ENCODE peak calls at places on chromosomes 4 and X, in five cellular contexts. One of them, this sample, is unnamed.

GRCh38 chrX:126030021-126030420 is 136.1 kb downstream of the DCAF12L2 start:
- DNase-seq in HepG2: no peak
- DNase-seq in SK-N-SH: no peak
- DNase-seq in H1: no peak
- DNase-seq in K562: no peak
- DNase-seq in this sample: no peak

GRCh38 chr4:153781717-153782416 is 7.0 kb downstream of the SFRP2 start:
- DNase-seq in HepG2: no peak
- DNase-seq in SK-N-SH: no peak
- DNase-seq in H1: no peak
- DNase-seq in K562: no peak
- DNase-seq in this sample: no peak

GRCh38 chrX:136525738-136526606 is 6.0 kb upstream of the VGLL1 start:
- DNase-seq in HepG2: no peak
- DNase-seq in SK-N-SH: no peak
- DNase-seq in H1: no peak
- DNase-seq in K562: no peak
- DNase-seq in this sample: no peak

GRCh38 chrX:70096052-70096451 is 33.8 kb downstream of the OTUD6A start:
- DNase-seq in HepG2: peak; percentile 8
- DNase-seq in SK-N-SH: no peak
- DNase-seq in H1: no peak
- DNase-seq in K562: peak; percentile 18
- DNase-seq in this sample: no peak

GRCh38 chr4:101349346-101350064 is 2.2 kb upstream of the PPP3CA start:
- DNase-seq in HepG2: no peak
- DNase-seq in SK-N-SH: peak; percentile 36
- DNase-seq in H1: no peak
- DNase-seq in K562: no peak
- DNase-seq in this sample: peak; percentile 18

GRCh38 chr4:122666527-122667245 is 45.8 kb upstream of the IL21 start:
- DNase-seq in HepG2: no peak
- DNase-seq in SK-N-SH: no peak
- DNase-seq in H1: no peak
- DNase-seq in K562: no peak
- DNase-seq in this sample: no peak

GRCh38 chr4:21826071-21826470 is 122.5 kb downstream of the KCNIP4 start:
- DNase-seq in HepG2: no peak
- DNase-seq in SK-N-SH: no peak
- DNase-seq in H1: no peak
- DNase-seq in K562: no peak
- DNase-seq in this sample: no peak

GRCh38 chrX:27565992-27566391 is 24.2 kb upstream of the DCAF8L2 start:
- DNase-seq in HepG2: peak; percentile 88
- DNase-seq in SK-N-SH: no peak
- DNase-seq in H1: no peak
- DNase-seq in K562: no peak
- DNase-seq in this sample: no peak

GRCh38 chrX:97308161-97308560 is 424.5 kb downstream of the RPA4 start:
- DNase-seq in HepG2: no peak
- DNase-seq in SK-N-SH: no peak
- DNase-seq in H1: no peak
- DNase-seq in K562: no peak
- DNase-seq in this sample: no peak

GRCh38 chr4:169150806-169151205 is 120.0 kb downstream of the SH3RF1 start:
- DNase-seq in HepG2: no peak
- DNase-seq in SK-N-SH: no peak
- DNase-seq in H1: no peak
- DNase-seq in K562: no peak
- DNase-seq in this sample: no peak

GRCh38 chrX:100864967-100865366 is 9.2 kb downstream of the NOX1 start:
- DNase-seq in HepG2: no peak
- DNase-seq in SK-N-SH: no peak
- DNase-seq in H1: no peak
- DNase-seq in K562: no peak
- DNase-seq in this sample: no peak

GRCh38 chr4:91636083-91636482 is 667.7 kb upstream of the GRID2 start:
- DNase-seq in HepG2: no peak
- DNase-seq in SK-N-SH: no peak
- DNase-seq in H1: no peak
- DNase-seq in K562: no peak
- DNase-seq in this sample: no peak

GRCh38 chr4:153223935-153224334 is 19.7 kb downstream of the TRIM2 start:
- DNase-seq in HepG2: no peak
- DNase-seq in SK-N-SH: no peak
- DNase-seq in H1: no peak
- DNase-seq in K562: no peak
- DNase-seq in this sample: no peak

GRCh38 chrX:24214568-24214967 is 65.0 kb downstream of the ZFX start:
- DNase-seq in HepG2: no peak
- DNase-seq in SK-N-SH: no peak
- DNase-seq in H1: no peak
- DNase-seq in K562: no peak
- DNase-seq in this sample: no peak

GRCh38 chr4:89196745-89197144 is 85.4 kb downstream of the TIGD2 start:
- DNase-seq in HepG2: peak; percentile 36
- DNase-seq in SK-N-SH: no peak
- DNase-seq in H1: no peak
- DNase-seq in K562: no peak
- DNase-seq in this sample: no peak

GRCh38 chrX:85379174-85379907 is at the start of gene POF1B:
- DNase-seq in HepG2: no peak
- DNase-seq in SK-N-SH: no peak
- DNase-seq in H1: no peak
- DNase-seq in K562: no peak
- DNase-seq in this sample: no peak

GRCh38 chr4:141768954-141769353 is 132.6 kb downstream of the IL15 start:
- DNase-seq in HepG2: no peak
- DNase-seq in SK-N-SH: no peak
- DNase-seq in H1: no peak
- DNase-seq in K562: no peak
- DNase-seq in this sample: no peak

GRCh38 chr4:78519962-78520361 is 31.6 kb upstream of the ANXA3 start:
- DNase-seq in HepG2: no peak
- DNase-seq in SK-N-SH: no peak
- DNase-seq in H1: no peak
- DNase-seq in K562: no peak
- DNase-seq in this sample: no peak

GRCh38 chr4:138967313-138967712 is 48.3 kb upstream of the NOCT start:
- DNase-seq in HepG2: peak; percentile 90
- DNase-seq in SK-N-SH: no peak
- DNase-seq in H1: no peak
- DNase-seq in K562: no peak
- DNase-seq in this sample: no peak

GRCh38 chrX:105698386-105698785 is 124.0 kb upstream of the NRK start:
- DNase-seq in HepG2: no peak
- DNase-seq in SK-N-SH: no peak
- DNase-seq in H1: no peak
- DNase-seq in K562: no peak
- DNase-seq in this sample: no peak

GRCh38 chr4:98642991-98643426 is 15.4 kb downstream of the TSPAN5 start:
- DNase-seq in HepG2: peak; percentile 66
- DNase-seq in SK-N-SH: no peak
- DNase-seq in H1: no peak
- DNase-seq in K562: no peak
- DNase-seq in this sample: peak; percentile 79
- TF ChIP-seq JUND in HepG2: peak; percentile 82
- TF ChIP-seq JUND in SK-N-SH: peak; percentile 39
- TF ChIP-seq JUND in H1: no peak
- TF ChIP-seq JUND in K562: peak; percentile 83
- TF ChIP-seq JUND in this sample: peak; percentile 73

DNA sequence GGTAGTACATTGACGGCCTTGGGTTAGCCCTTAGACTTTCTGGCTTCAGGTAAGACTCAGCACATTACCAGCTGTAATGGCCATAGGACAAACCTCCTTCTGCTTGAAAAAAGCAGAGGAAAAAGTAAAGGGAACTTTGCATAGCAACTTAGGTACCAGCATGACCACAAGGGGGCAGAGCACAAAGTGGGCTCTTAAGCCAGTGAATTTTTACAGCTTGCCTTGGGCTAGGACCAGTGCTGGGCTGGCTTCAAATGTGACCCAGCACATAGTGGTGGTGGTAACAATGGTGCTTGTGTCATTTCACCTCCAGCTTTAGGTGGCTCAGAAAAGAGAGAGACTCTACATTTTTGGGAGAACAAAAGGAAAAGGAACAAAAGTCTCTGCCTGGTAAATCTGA is 66.1 kb downstream of the KLHL4 start:
- DNase-seq in HepG2: peak; percentile 3
- DNase-seq in SK-N-SH: peak; percentile 2
- DNase-seq in H1: peak; percentile 48
- DNase-seq in K562: no peak
- DNase-seq in this sample: no peak
- TF ChIP-seq JUND in HepG2: no peak
- TF ChIP-seq JUND in SK-N-SH: no peak
- TF ChIP-seq JUND in H1: no peak
- TF ChIP-seq JUND in K562: no peak
- TF ChIP-seq JUND in this sample: no peak

DNA sequence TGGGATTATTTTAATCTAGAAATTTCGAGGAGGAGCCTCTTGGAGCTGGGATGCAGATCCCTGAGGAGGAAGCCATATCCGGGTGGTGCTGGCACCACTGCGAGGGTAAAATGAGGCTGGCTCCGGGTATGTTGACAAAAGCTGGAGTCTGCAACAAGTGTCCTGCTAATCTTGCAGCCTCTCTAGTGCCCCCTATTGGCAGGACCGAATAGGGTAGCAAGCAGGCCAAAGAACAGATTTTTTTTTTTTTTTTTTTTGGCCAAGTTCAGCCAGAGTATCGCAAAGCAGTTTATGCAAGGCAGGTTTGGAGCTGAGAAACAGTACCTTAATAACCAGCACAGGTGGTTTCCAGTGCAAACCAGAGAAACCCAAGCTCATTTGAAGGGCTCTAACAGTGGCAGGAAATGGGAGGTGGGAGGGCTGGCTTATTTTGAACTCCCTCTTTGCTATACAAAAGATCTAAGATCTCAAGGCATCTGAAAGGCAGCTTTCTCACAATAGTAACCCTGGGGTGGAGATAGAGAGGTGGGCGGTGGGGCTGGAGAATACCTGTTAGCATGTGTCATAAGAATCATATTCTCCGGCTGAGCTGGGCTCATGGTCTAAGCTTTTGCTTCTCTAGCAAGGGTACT is 38.2 kb upstream of the OCIAD2 start:
- DNase-seq in HepG2: peak; percentile 3
- DNase-seq in SK-N-SH: peak; percentile 16
- DNase-seq in H1: peak; percentile 75
- DNase-seq in K562: peak; percentile 38
- DNase-seq in this sample: no peak
- TF ChIP-seq JUND in HepG2: no peak
- TF ChIP-seq JUND in SK-N-SH: no peak
- TF ChIP-seq JUND in H1: no peak
- TF ChIP-seq JUND in K562: no peak
- TF ChIP-seq JUND in this sample: no peak

GRCh38 chr4:184845367-184846011 is 19.7 kb upstream of the ACSL1 start:
- DNase-seq in HepG2: peak; percentile 40
- DNase-seq in SK-N-SH: no peak
- DNase-seq in H1: no peak
- DNase-seq in K562: no peak
- DNase-seq in this sample: peak; percentile 46
- TF ChIP-seq JUND in HepG2: no peak
- TF ChIP-seq JUND in SK-N-SH: no peak
- TF ChIP-seq JUND in H1: no peak
- TF ChIP-seq JUND in K562: no peak
- TF ChIP-seq JUND in this sample: no peak

DNA sequence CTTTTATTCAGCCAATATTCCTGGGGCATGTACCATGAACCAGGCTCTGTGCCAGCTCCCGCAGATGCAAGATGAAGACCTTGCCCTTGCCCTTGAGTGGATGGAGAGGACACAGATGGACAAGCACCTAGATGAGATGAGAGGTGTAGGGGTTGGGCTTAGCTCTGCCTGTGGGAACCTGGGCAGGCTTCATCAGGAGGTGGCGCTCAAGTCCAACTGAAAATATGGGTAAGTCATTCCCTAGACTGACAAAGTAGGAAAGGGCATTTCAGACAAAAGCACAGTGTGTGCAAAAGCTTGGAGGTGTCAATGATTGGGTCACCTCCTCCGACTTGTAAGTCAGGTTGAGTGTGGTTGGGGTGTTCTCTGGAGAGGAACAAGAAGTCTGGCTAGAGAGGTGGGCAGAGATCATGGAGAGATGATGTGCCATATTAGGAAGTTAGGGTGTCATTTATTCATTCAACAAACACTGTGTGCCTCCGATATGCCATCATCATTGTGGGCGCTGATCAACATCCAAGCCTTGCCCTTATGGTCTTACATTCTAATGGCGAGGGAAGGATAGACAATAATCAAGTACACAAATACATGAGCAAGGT is 64.6 kb downstream of the ANAPC4 start:
- DNase-seq in HepG2: peak; percentile 44
- DNase-seq in SK-N-SH: peak; percentile 52
- DNase-seq in H1: peak; percentile 77
- DNase-seq in K562: peak; percentile 45
- DNase-seq in this sample: peak; percentile 13
- TF ChIP-seq JUND in HepG2: no peak
- TF ChIP-seq JUND in SK-N-SH: no peak
- TF ChIP-seq JUND in H1: no peak
- TF ChIP-seq JUND in K562: no peak
- TF ChIP-seq JUND in this sample: no peak

DNA sequence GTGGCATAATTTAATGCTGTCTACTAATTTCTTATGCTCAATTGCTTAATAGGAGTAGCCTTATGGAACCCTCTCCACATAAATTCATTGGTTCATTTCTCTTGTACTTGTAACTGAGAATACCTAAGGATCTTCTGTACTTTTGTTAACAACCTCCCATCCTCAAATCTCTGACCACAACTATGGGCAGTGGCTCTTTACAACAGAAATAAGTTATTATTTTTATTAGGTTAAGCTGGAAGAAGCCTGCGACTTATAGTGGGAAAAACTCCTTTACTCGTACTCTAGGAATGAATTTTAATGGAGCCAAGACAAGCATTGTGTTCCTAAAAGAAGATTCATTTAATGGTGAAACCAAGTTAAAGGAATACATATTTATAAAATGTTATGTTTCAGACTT is 337.1 kb upstream of the CTSO start:
- DNase-seq in HepG2: no peak
- DNase-seq in SK-N-SH: no peak
- DNase-seq in H1: no peak
- DNase-seq in K562: no peak
- DNase-seq in this sample: no peak
- TF ChIP-seq JUND in HepG2: no peak
- TF ChIP-seq JUND in SK-N-SH: no peak
- TF ChIP-seq JUND in H1: no peak
- TF ChIP-seq JUND in K562: no peak
- TF ChIP-seq JUND in this sample: no peak

DNA sequence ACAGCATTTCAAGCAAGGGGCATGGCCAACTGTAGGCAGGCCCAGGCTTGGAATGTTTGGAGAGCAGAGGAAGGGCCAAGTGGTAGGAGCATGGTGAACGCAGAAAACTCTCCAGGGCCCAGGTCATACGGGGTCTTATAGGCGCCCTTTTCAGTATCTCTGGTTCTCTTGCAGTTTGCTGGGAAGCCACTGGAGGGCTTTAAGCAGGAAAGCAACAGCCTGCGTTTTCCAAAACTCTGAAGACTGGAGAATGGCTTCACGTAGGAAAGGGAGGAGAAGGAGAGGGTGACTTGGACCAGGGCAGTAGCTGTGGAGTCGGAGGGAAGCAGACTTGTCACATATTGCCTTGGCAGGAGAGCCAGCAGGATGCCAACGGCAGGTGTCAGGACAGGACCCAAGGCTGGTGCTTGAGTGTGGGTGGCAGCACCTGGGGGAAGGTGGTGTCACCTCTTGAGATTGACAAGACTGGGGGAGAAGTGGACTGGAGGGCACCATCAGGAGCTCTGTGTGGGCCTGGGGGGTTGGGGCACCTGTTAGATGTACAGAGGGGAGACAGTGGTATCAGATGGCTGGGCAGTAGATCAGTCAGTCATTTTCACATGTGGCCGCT is 21.9 kb downstream of the TKTL1 start:
- DNase-seq in HepG2: no peak
- DNase-seq in SK-N-SH: peak; percentile 51
- DNase-seq in H1: peak; percentile 58
- DNase-seq in K562: peak; percentile 31
- DNase-seq in this sample: peak; percentile 28
- TF ChIP-seq JUND in HepG2: no peak
- TF ChIP-seq JUND in SK-N-SH: no peak
- TF ChIP-seq JUND in H1: no peak
- TF ChIP-seq JUND in K562: no peak
- TF ChIP-seq JUND in this sample: no peak